ENCODE peak calls at places on chromosomes 6 and 20, in four cellular contexts. One of them, this sample, is unnamed.

GRCh38 chr6:113122060-113122459 is 735.1 kb upstream of the MARCKS start:
- DNase-seq in HepG2: peak; percentile 25
- DNase-seq in fibroblast of villous mesenchyme: peak; percentile 84
- DNase-seq in astrocyte of the cerebellum: peak; percentile 89
- DNase-seq in this sample: peak; percentile 89

GRCh38 chr6:21922086-21922485 is 328.5 kb downstream of the SOX4 start:
- DNase-seq in HepG2: no peak
- DNase-seq in fibroblast of villous mesenchyme: no peak
- DNase-seq in astrocyte of the cerebellum: no peak
- DNase-seq in this sample: no peak

GRCh38 chr20:24605937-24606455 is 136.6 kb downstream of the SYNDIG1 start:
- DNase-seq in HepG2: no peak
- DNase-seq in fibroblast of villous mesenchyme: no peak
- DNase-seq in astrocyte of the cerebellum: no peak
- DNase-seq in this sample: no peak

GRCh38 chr6:31143148-31143547 is 4.3 kb upstream of the PSORS1C2 start:
- DNase-seq in HepG2: no peak
- DNase-seq in fibroblast of villous mesenchyme: peak; percentile 67
- DNase-seq in astrocyte of the cerebellum: peak; percentile 73
- DNase-seq in this sample: peak; percentile 82

GRCh38 chr20:49174183-49174582 is 14.0 kb downstream of the STAU1 start:
- DNase-seq in HepG2: no peak
- DNase-seq in fibroblast of villous mesenchyme: no peak
- DNase-seq in astrocyte of the cerebellum: no peak
- DNase-seq in this sample: no peak

GRCh38 chr6:414447-414846 is 22.9 kb downstream of the IRF4 start:
- DNase-seq in HepG2: no peak
- DNase-seq in fibroblast of villous mesenchyme: no peak
- DNase-seq in astrocyte of the cerebellum: no peak
- DNase-seq in this sample: no peak

GRCh38 chr6:84769247-84769646 is 4.8 kb upstream of the TBX18 start:
- DNase-seq in HepG2: no peak
- DNase-seq in fibroblast of villous mesenchyme: no peak
- DNase-seq in astrocyte of the cerebellum: no peak
- DNase-seq in this sample: peak; percentile 46

GRCh38 chr20:31833931-31834521 is 11.4 kb downstream of the FOXS1 start:
- DNase-seq in HepG2: no peak
- DNase-seq in fibroblast of villous mesenchyme: no peak
- DNase-seq in astrocyte of the cerebellum: no peak
- DNase-seq in this sample: no peak

GRCh38 chr20:16064991-16065707 is 508.1 kb downstream of the KIF16B start:
- DNase-seq in HepG2: peak; percentile 76
- DNase-seq in fibroblast of villous mesenchyme: no peak
- DNase-seq in astrocyte of the cerebellum: no peak
- DNase-seq in this sample: no peak

GRCh38 chr6:136334465-136334846 is 44.8 kb upstream of the BCLAF1 start:
- DNase-seq in HepG2: no peak
- DNase-seq in fibroblast of villous mesenchyme: no peak
- DNase-seq in astrocyte of the cerebellum: no peak
- DNase-seq in this sample: no peak

GRCh38 chr6:170360476-170360875 is 53.9 kb downstream of the FAM120B start:
- DNase-seq in HepG2: no peak
- DNase-seq in fibroblast of villous mesenchyme: no peak
- DNase-seq in astrocyte of the cerebellum: no peak
- DNase-seq in this sample: peak; percentile 37

GRCh38 chr6:116633685-116634084 is 17.4 kb downstream of the RSPH4A start:
- DNase-seq in HepG2: peak; percentile 78
- DNase-seq in fibroblast of villous mesenchyme: no peak
- DNase-seq in astrocyte of the cerebellum: no peak
- DNase-seq in this sample: peak; percentile 9

GRCh38 chr6:154888896-154889295 is 106.2 kb upstream of the TIAM2 start:
- DNase-seq in HepG2: no peak
- DNase-seq in fibroblast of villous mesenchyme: no peak
- DNase-seq in astrocyte of the cerebellum: no peak
- DNase-seq in this sample: no peak

GRCh38 chr20:51321343-51322163 is 221.0 kb downstream of the NFATC2 start:
- DNase-seq in HepG2: no peak
- DNase-seq in fibroblast of villous mesenchyme: no peak
- DNase-seq in astrocyte of the cerebellum: no peak
- DNase-seq in this sample: no peak

GRCh38 chr6:111469543-111469942 is 13.5 kb downstream of the REV3L start:
- DNase-seq in HepG2: no peak
- DNase-seq in fibroblast of villous mesenchyme: no peak
- DNase-seq in astrocyte of the cerebellum: no peak
- DNase-seq in this sample: no peak

GRCh38 chr6:45714795-45715507 is 300.7 kb downstream of the CLIC5 start:
- DNase-seq in HepG2: peak; percentile 74
- DNase-seq in fibroblast of villous mesenchyme: peak; percentile 92
- DNase-seq in astrocyte of the cerebellum: peak; percentile 83
- DNase-seq in this sample: peak; percentile 93

GRCh38 chr20:22430154-22430745 is 154.1 kb downstream of the FOXA2 start:
- DNase-seq in HepG2: peak; percentile 92
- DNase-seq in fibroblast of villous mesenchyme: no peak
- DNase-seq in astrocyte of the cerebellum: no peak
- DNase-seq in this sample: peak; percentile 7

GRCh38 chr20:57450419-57450818 is 59.2 kb downstream of the RBM38 start:
- DNase-seq in HepG2: no peak
- DNase-seq in fibroblast of villous mesenchyme: peak; percentile 51
- DNase-seq in astrocyte of the cerebellum: no peak
- DNase-seq in this sample: peak; percentile 22

GRCh38 chr6:77786935-77787629 is 134.2 kb downstream of the MEI4 start:
- DNase-seq in HepG2: no peak
- DNase-seq in fibroblast of villous mesenchyme: no peak
- DNase-seq in astrocyte of the cerebellum: no peak
- DNase-seq in this sample: no peak

GRCh38 chr20:4370856-4371255 is 350.9 kb upstream of the PRND start:
- DNase-seq in HepG2: no peak
- DNase-seq in fibroblast of villous mesenchyme: no peak
- DNase-seq in astrocyte of the cerebellum: no peak
- DNase-seq in this sample: no peak

DNA sequence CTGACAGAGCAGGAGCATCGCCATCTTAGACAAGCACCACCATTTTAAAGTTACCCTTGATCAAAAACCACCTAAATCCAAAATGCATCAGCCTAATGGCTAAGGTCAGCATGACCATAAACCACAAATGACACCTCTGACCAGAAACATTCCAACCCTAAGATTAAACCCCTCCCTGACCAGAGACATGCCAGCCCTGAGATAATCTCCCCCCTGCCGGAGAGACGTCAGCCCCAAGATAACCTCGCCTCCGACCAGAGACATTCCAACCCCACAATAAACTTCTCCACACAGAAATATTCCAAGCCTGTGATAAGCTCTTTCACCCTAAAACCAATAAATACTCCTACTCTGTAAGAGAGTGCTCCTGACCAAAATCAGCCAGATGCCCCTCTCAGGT is 53.5 kb downstream of the PXDC1 start:
- DNase-seq in HepG2: no peak
- DNase-seq in fibroblast of villous mesenchyme: peak; percentile 82
- DNase-seq in astrocyte of the cerebellum: peak; percentile 26
- DNase-seq in this sample: no peak
- TF ChIP-seq CTCF in HepG2: no peak
- TF ChIP-seq CTCF in fibroblast of villous mesenchyme: no peak
- TF ChIP-seq CTCF in astrocyte of the cerebellum: peak; percentile 16
- TF ChIP-seq CTCF in this sample: no peak

GRCh38 chr6:151807513-151808330 is at the start of gene ESR1:
- DNase-seq in HepG2: no peak
- DNase-seq in fibroblast of villous mesenchyme: no peak
- DNase-seq in astrocyte of the cerebellum: no peak
- DNase-seq in this sample: peak; percentile 29
- H3K4me3 ChIP-seq in HepG2: peak within 1 kb of the TSS; percentile 54
- H3K4me3 ChIP-seq in fibroblast of villous mesenchyme: peak within 1 kb of the TSS; percentile 21
- H3K4me3 ChIP-seq in astrocyte of the cerebellum: peak within 1 kb of the TSS; percentile 32
- H3K4me3 ChIP-seq in this sample: no peak within 1 kb of the TSS

GRCh38 chr6:63571382-63571882 is 848 bp upstream of the LOC128125822 start:
- DNase-seq in HepG2: no peak
- DNase-seq in fibroblast of villous mesenchyme: peak; percentile 71
- DNase-seq in astrocyte of the cerebellum: no peak
- DNase-seq in this sample: peak; percentile 80
- TF ChIP-seq CTCF in HepG2: peak; percentile 26
- TF ChIP-seq CTCF in fibroblast of villous mesenchyme: no peak
- TF ChIP-seq CTCF in astrocyte of the cerebellum: no peak
- TF ChIP-seq CTCF in this sample: no peak

GRCh38 chr6:119076966-119077642 is 1.4 kb downstream of the FAM184A start:
- DNase-seq in HepG2: no peak
- DNase-seq in fibroblast of villous mesenchyme: no peak
- DNase-seq in astrocyte of the cerebellum: no peak
- DNase-seq in this sample: no peak
- H3K4me3 ChIP-seq in HepG2: peak overlapping the region; percentile 78
- H3K4me3 ChIP-seq in fibroblast of villous mesenchyme: no peak overlapping the region
- H3K4me3 ChIP-seq in astrocyte of the cerebellum: no peak overlapping the region
- H3K4me3 ChIP-seq in this sample: no peak overlapping the region

GRCh38 chr20:12966468-12967085 is 42.2 kb upstream of the SPTLC3 start:
- DNase-seq in HepG2: peak; percentile 65
- DNase-seq in fibroblast of villous mesenchyme: peak; percentile 72
- DNase-seq in astrocyte of the cerebellum: peak; percentile 43
- DNase-seq in this sample: peak; percentile 74
- TF ChIP-seq CTCF in HepG2: peak; percentile 78
- TF ChIP-seq CTCF in fibroblast of villous mesenchyme: peak; percentile 69
- TF ChIP-seq CTCF in astrocyte of the cerebellum: peak; percentile 43
- TF ChIP-seq CTCF in this sample: peak; percentile 46